ENCODE peak calls at places on chromosomes 5 and 9, in six cellular contexts. S is right lobe of liver, A is breast epithelium, K is PC-9, O is sigmoid colon, X is GM12865. W is an unnamed sample.

GRCh38 chr5:64691333-64691732 is 1.0 kb downstream of the SHISAL2B start:
- DNase-seq in S (no peak), A (no peak), K (no peak), O (no peak), X (no peak), W (no peak)

GRCh38 chr5:87048156-87048555 is 219.5 kb upstream of the RASA1 start:
- DNase-seq in S (no peak), A (no peak), K (no peak), O (no peak), X (peak), W (no peak)

GRCh38 chr9:4793412-4794005 is 765 bp downstream of the RCL1 start:
- DNase-seq in S (no peak), A (no peak), K (no peak), O (no peak), X (no peak), W (no peak)

GRCh38 chr5:83096660-83097334 is 19.4 kb downstream of the XRCC4 start:
- DNase-seq in S (no peak), A (no peak), K (no peak), O (no peak), X (no peak), W (no peak)

GRCh38 chr9:81787747-81788632 is 98.6 kb upstream of the TLE1 start:
- DNase-seq in S (no peak), A (no peak), K (peak), O (peak), X (no peak), W (peak)

GRCh38 chr9:34591091-34591910 is 1.8 kb upstream of the CNTFR start:
- DNase-seq in S (peak), A (peak), K (peak), O (peak), X (peak), W (peak)

GRCh38 chr9:97510797-97511761 is 9.6 kb downstream of the TMOD1 start:
- DNase-seq in S (peak), A (no peak), K (peak), O (no peak), X (peak), W (peak)

GRCh38 chr5:24789631-24790354 is 145.0 kb upstream of the CDH10 start:
- DNase-seq in S (no peak), A (no peak), K (no peak), O (no peak), X (no peak), W (no peak)

GRCh38 chr5:180533845-180534244 is 39.7 kb downstream of the CNOT6 start:
- DNase-seq in S (no peak), A (no peak), K (no peak), O (no peak), X (no peak), W (no peak)
- H3K4me3 ChIP-seq in S (no peak), A (no peak), K (no peak), O (no peak), X (no peak), W (no peak)

DNA sequence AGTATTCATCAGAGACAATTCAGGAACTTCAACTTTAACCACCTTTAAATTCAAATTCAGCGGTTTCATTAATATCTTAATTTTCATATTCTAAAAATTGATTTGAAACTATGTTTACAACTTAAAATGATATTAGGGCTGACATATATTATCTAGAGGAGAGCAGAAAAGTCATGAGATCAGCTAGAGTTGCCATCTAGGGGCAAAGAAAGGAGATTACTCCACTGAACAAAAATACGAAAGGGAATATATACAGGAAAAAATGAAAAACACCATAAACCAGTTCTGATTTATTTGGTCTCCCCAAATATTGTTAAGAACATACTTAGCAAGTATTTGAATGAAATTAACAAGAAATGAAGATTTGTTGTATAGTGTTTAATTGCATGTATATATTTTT is 946.3 kb downstream of the DTWD2 start:
- DNase-seq in S (no peak), A (no peak), K (no peak), O (no peak), X (no peak), W (no peak)
- TF ChIP-seq CTCF in S (no peak), A (no peak), K (no peak), O (no peak), X (no peak), W (peak)

DNA sequence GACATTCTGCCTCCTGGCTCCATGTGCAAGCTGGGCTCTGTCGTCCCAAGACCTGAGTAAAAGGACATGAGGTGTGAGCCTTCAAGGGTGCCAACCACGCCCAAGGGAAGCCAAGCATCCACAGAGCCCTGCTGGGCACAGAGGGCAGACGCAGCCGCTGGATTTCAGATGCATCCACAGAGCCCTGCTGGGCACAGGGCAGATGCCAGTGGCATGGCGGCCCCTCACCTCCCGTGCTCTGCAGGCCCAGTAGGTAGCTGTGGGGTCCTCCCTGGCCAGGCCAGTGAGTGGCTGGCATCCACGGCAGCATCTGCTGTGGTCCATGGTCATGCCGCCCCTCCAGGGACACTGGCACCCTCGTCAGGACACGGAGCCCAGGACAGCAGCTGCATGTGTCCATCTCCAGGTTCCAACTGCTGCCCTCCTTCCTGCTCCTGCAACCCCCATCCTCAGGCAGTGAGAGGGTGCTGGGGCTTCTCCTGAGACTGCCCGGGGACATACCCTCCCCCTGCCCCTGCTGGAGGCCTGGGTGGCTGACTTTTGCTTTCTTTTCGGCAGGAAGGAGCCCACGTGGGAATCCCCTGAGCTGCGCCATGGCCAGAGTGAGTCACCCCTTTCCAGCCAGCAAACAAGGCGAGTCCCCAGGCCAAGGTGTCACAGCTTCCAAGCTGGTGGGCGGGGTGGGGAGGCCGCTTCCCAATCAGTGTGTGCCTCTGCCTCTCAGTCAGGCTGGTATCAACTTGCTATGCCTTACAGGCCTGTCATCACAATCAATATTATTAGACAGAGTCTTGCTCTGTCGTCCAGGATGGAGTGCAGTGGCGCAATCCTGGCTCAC is 4.0 kb upstream of the TRAF2 start:
- DNase-seq in S (peak), A (peak), K (peak), O (peak), X (peak), W (no peak)
- H3K4me3 ChIP-seq in S (peak), A (peak), K (peak), O (no peak), X (peak), W (no peak)

DNA sequence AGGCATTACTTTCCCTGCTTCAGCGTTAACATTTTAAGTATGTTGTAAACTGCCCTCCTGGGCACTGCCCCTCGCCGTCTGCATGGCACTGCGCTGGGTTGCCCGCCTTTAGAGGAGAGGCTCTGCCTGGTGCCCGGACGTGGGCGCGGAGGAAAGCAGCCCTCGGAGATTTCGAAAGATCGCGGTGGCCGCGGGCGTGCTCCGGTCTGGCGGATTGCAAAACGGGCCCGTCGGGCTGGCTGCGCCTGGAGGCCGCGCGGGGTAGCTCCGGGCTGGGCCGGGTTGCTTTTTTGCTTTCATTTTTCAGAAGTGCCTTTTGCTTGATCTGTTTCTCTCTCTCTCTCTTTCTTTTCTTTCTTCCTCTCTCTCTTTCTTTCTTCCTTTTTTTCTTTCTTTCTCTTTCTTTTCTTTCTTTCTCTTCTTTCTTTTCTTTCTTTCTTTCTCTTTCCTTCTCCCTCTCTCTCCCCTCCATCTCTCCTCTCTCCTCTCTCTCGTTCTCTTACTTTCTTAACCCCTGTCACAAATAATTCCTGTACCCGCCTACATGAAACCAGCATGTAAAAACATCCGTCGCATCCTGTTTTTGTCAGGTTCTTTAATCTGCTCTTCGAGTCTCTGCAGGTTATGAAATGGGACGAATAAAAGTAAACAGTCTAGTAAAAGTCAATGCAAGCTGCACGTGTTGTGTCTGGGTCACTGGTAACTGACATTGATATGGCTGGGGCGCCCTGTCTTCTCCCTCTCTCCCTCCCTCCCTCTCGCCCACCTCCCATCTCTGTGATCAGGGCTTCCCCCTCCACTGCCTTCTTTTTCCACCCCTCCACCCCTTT is 1.7 kb downstream of the FST start:
- DNase-seq in S (peak), A (peak), K (peak), O (peak), X (peak), W (peak)
- TF ChIP-seq CTCF in S (no peak), A (peak), K (no peak), O (peak), X (no peak), W (peak)

GRCh38 chr5:101675510-101675909 is 620.6 kb downstream of the SLCO4C1 start:
- DNase-seq in S (no peak), A (no peak), K (no peak), O (no peak), X (no peak), W (no peak)

GRCh38 chr5:101679816-101680215 is 616.3 kb downstream of the SLCO4C1 start:
- DNase-seq in S (no peak), A (no peak), K (no peak), O (no peak), X (no peak), W (no peak)

GRCh38 chr5:101677961-101678360 is 618.1 kb downstream of the SLCO4C1 start:
- DNase-seq in S (no peak), A (no peak), K (no peak), O (no peak), X (no peak), W (no peak)

GRCh38 chr5:101676646-101677045 is 619.4 kb downstream of the SLCO4C1 start:
- DNase-seq in S (no peak), A (no peak), K (no peak), O (no peak), X (no peak), W (no peak)

DNA sequence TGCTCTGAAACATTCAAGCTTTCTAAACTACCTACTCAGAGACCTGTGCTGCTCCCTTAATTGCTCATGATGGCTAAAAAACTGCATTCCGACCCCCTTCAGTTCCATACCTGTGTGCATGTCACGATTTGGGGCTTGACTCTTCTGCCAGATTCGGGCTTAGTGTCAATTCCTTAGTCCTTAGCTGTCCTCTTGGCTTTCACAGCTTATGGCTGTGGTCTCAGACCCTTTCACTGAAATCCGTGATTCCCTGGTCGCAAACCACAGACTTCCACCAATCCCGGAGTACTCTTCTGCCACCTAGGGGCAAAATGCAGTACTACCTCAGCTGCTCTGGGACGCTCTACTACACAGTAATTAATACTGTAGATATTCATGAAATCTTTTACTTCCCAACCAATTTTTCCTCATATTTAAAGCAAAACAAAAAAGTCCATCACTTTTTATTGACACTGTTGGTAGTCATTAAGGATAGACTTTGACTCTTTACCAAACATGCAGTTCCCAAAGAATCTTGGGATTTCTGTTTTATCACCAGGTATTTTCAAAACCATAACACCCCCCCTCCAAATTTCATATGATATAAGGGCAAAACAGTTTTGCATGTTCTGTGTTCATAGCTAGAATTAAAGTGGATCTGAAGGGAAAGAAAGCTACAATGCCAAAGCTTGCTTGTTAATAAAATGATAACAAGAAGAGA is 617.4 kb downstream of the SLCO4C1 start:
- DNase-seq in S (peak), A (peak), K (peak), O (peak), X (peak), W (peak)
- H3K4me3 ChIP-seq in S (no peak), A (no peak), K (no peak), O (no peak), X (no peak), W (no peak)

GRCh38 chr5:139689631-139690384 is 41.7 kb downstream of the CXXC5 start:
- DNase-seq in S (no peak), A (no peak), K (peak), O (no peak), X (peak), W (no peak)
- TF ChIP-seq CTCF in S (peak), A (peak), K (peak), O (peak), X (peak), W (peak)

DNA sequence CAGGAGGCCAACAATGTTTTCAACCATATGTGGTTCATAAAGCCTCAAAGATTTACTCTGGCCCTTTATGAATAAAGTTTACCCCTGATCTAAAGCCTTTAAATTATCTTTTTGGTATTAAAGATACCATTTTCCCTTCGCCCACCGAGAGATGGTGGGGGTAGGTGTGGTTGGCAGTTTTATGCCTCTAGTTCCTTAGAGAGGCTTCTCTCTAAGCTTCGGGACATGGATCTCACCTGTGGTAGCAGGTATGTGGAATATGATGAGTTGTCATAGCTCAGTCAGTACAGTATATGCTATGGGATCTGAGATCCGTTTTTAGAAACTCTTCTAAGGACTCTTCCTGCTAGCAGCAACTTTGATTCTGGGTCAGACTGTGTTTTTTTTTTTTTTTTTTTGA is 2.3 kb downstream of the UQCRQ start:
- DNase-seq in S (no peak), A (no peak), K (no peak), O (no peak), X (no peak), W (no peak)
- H3K4me3 ChIP-seq in S (no peak), A (no peak), K (no peak), O (no peak), X (no peak), W (no peak)

GRCh38 chr5:15993934-15994333 is 185.7 kb downstream of the MARCHF11 start:
- DNase-seq in S (no peak), A (no peak), K (no peak), O (no peak), X (no peak), W (no peak)
- TF ChIP-seq CTCF in S (peak), A (no peak), K (no peak), O (no peak), X (no peak), W (peak)

GRCh38 chr5:31469886-31470285 is 62.0 kb downstream of the DROSHA start:
- DNase-seq in S (no peak), A (no peak), K (no peak), O (no peak), X (no peak), W (no peak)

GRCh38 chr5:31471040-31471439 is 60.9 kb downstream of the DROSHA start:
- DNase-seq in S (no peak), A (no peak), K (no peak), O (no peak), X (no peak), W (no peak)

GRCh38 chr5:31471916-31472315 is 60.0 kb downstream of the DROSHA start:
- DNase-seq in S (no peak), A (no peak), K (no peak), O (no peak), X (no peak), W (no peak)

GRCh38 chr5:31469466-31469865 is 62.4 kb downstream of the DROSHA start:
- DNase-seq in S (no peak), A (no peak), K (no peak), O (no peak), X (no peak), W (no peak)

DNA sequence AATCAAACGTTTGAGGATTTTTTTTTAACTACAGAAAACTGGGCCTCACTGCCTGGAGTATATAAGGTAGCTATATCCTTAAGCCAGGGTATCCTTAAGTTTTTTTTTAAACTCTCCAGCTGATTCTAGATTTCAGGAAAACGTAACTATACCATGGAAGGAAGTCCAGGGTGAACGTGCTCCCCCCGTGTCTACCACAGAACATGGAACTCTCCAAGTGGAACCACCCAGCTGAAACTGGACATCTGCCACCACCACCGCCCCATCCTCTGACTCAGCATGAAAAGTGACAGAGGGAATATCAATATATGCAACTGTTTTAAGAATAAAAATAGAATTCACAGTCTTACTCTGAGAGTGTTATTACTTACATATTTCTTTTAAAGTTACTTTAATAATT is 61.3 kb downstream of the DROSHA start:
- DNase-seq in S (peak), A (no peak), K (no peak), O (peak), X (no peak), W (no peak)
- H3K4me3 ChIP-seq in S (no peak), A (no peak), K (no peak), O (no peak), X (no peak), W (no peak)

GRCh38 chr5:139495644-139496435 is 13.3 kb upstream of the STING1 start:
- DNase-seq in S (no peak), A (no peak), K (peak), O (no peak), X (no peak), W (no peak)

GRCh38 chr5:139494832-139495231 is 12.3 kb upstream of the STING1 start:
- DNase-seq in S (no peak), A (no peak), K (peak), O (no peak), X (no peak), W (no peak)

GRCh38 chr5:139494256-139494655 is 11.7 kb upstream of the STING1 start:
- DNase-seq in S (no peak), A (no peak), K (no peak), O (no peak), X (no peak), W (no peak)

GRCh38 chr5:139488269-139488668 is 5.7 kb upstream of the STING1 start:
- DNase-seq in S (no peak), A (no peak), K (no peak), O (peak), X (peak), W (no peak)

GRCh38 chr5:139492700-139493192 is 10.2 kb upstream of the STING1 start:
- DNase-seq in S (no peak), A (no peak), K (peak), O (no peak), X (no peak), W (no peak)
- TF ChIP-seq CTCF in S (no peak), A (no peak), K (no peak), O (no peak), X (no peak), W (no peak)

W was measured in astrocyte of the cerebellum.